ENCODE peak calls at places on chromosomes 13 and 19, in five cellular contexts. G is cardiac septum; N is effector memory CD8-positive, alpha-beta T cell; S is DMS 273 treated with DMSO at 0.1 percent for 48 hours; F is stimulated activated CD4-positive, alpha-beta T cell treated with anti-CD3 and anti-CD28 coated beads, Interleukin-2, amount 100 ng/mL, for 48 hours. A is an unnamed sample.

GRCh38 chr13:51980918-51981317 is 30.3 kb downstream of the ATP7B start:
- DNase-seq in S (no peak), G (no peak), F (no peak), N (no peak), A (no peak)

GRCh38 chr19:6215701-6216235 is 64.0 kb downstream of the MLLT1 start:
- DNase-seq in S (no peak), N (no peak), F (no peak), G (peak), A (no peak)

GRCh38 chr19:1087813-1088418 is 7.3 kb downstream of the POLR2E start:
- DNase-seq in S (no peak), G (peak), N (no peak), F (no peak), A (no peak)

GRCh38 chr13:22162889-22163288 is 492.0 kb downstream of the FGF9 start:
- DNase-seq in G (no peak), F (no peak), S (no peak), N (no peak), A (no peak)

GRCh38 chr19:4371898-4372629 is 28.3 kb downstream of the SH3GL1 start:
- DNase-seq in G (no peak), N (no peak), S (no peak), F (no peak), A (no peak)

GRCh38 chr13:101109005-101109404 is 307.3 kb downstream of the NALCN start:
- DNase-seq in S (no peak), N (no peak), G (no peak), F (no peak), A (no peak)

GRCh38 chr13:33016414-33017409 is at the start of gene KL:
- DNase-seq in N (no peak), G (peak), F (no peak), S (no peak), A (peak)

GRCh38 chr13:47033216-47033615 is 136.4 kb upstream of the HTR2A start:
- DNase-seq in F (no peak), G (no peak), N (no peak), S (no peak), A (no peak)

GRCh38 chr19:21940684-21941083 is 70.1 kb downstream of the ZNF208 start:
- DNase-seq in F (no peak), N (no peak), S (no peak), G (no peak), A (no peak)

GRCh38 chr19:43425567-43426392 is 11.1 kb downstream of the TEX101 start:
- DNase-seq in S (peak), F (no peak), N (no peak), G (no peak), A (peak)

GRCh38 chr19:6273701-6274601 is 5.8 kb downstream of the MLLT1 start:
- DNase-seq in S (no peak), F (no peak), N (no peak), G (peak), A (peak)

GRCh38 chr19:47067215-47067847 is 18.9 kb upstream of the TMEM160 start:
- DNase-seq in G (no peak), F (no peak), N (no peak), S (no peak), A (no peak)

GRCh38 chr19:28500982-28501633 is 711.8 kb downstream of the UQCRFS1 start:
- DNase-seq in F (no peak), N (no peak), S (no peak), G (no peak), A (no peak)

GRCh38 chr13:95188128-95188527 is 113.1 kb downstream of the ABCC4 start:
- DNase-seq in S (no peak), F (no peak), G (no peak), N (no peak), A (no peak)

GRCh38 chr19:18310118-18310909 is 12.6 kb downstream of the LSM4 start:
- DNase-seq in N (no peak), S (no peak), G (no peak), F (no peak), A (no peak)

GRCh38 chr19:918481-919156 is 1.5 kb downstream of the KISS1R start:
- DNase-seq in S (no peak), F (no peak), N (no peak), G (no peak), A (no peak)

GRCh38 chr19:40466219-40467006 is at the start of gene SPTBN4:
- DNase-seq in G (no peak), S (no peak), N (peak), F (peak), A (peak)

GRCh38 chr13:106034201-106034600 is 501.3 kb downstream of the EFNB2 start:
- DNase-seq in G (no peak), S (no peak), N (no peak), F (no peak), A (no peak)

GRCh38 chr19:8607386-8607785 is 3.1 kb downstream of the ADAMTS10 start:
- DNase-seq in G (no peak), N (no peak), S (no peak), F (no peak), A (no peak)

GRCh38 chr19:3243851-3244700 is 19.6 kb downstream of the CELF5 start:
- DNase-seq in S (no peak), G (no peak), N (no peak), F (peak), A (peak)

GRCh38 chr19:3725640-3726310 is 17.6 kb downstream of the TJP3 start:
- DNase-seq in N (no peak), F (no peak), S (peak), G (no peak), A (no peak)

GRCh38 chr13:90238433-90238832 is 1109.1 kb upstream of the MIR17HG start:
- DNase-seq in F (no peak), N (no peak), G (no peak), S (no peak), A (no peak)

GRCh38 chr13:98022210-98022609 is 68.7 kb downstream of the IPO5 start:
- DNase-seq in G (no peak), S (no peak), F (no peak), N (no peak), A (peak)

GRCh38 chr13:112001571-112001970 is 65.4 kb upstream of the SOX1 start:
- DNase-seq in S (no peak), G (no peak), F (no peak), N (no peak), A (no peak)

GRCh38 chr13:47672982-47673670 is 327.9 kb downstream of the SUCLA2 start:
- DNase-seq in F (no peak), N (no peak), G (no peak), S (no peak), A (no peak)

GRCh38 chr19:33453207-33453736 is 68.3 kb downstream of the PEPD start:
- DNase-seq in N (no peak), G (no peak), F (no peak), S (no peak), A (no peak)

GRCh38 chr13:32159147-32159869 is 127.7 kb downstream of the FRY start:
- DNase-seq in S (peak), N (no peak), G (no peak), F (no peak), A (no peak)

GRCh38 chr19:39138221-39139211 is 12.9 kb downstream of the PAK4 start:
- DNase-seq in F (no peak), G (no peak), S (no peak), N (no peak), A (no peak)

GRCh38 chr19:1214862-1215731 is 9.5 kb downstream of the STK11 start:
- DNase-seq in N (no peak), F (no peak), S (no peak), G (peak), A (no peak)

GRCh38 chr19:41616785-41617621 is 9.9 kb downstream of the CEACAM4 start:
- DNase-seq in S (no peak), F (no peak), N (no peak), G (no peak), A (peak)

GRCh38 chr19:30060872-30061556 is 119.0 kb downstream of the URI1 start:
- DNase-seq in N (no peak), F (no peak), G (no peak), S (no peak), A (no peak)

GRCh38 chr19:35055715-35056179 is 14.2 kb downstream of the HPN start:
- DNase-seq in G (no peak), F (no peak), S (peak), N (no peak), A (no peak)

GRCh38 chr19:3632739-3633558 is 6.4 kb upstream of the CACTIN start:
- DNase-seq in G (no peak), N (no peak), F (no peak), S (no peak), A (no peak)

GRCh38 chr13:67259208-67259607 is 29.1 kb upstream of the PCDH9 start:
- DNase-seq in F (no peak), G (no peak), N (no peak), S (no peak), A (no peak)

GRCh38 chr19:14416743-14417214 is 2.4 kb downstream of the DDX39A start:
- DNase-seq in F (no peak), G (no peak), N (no peak), S (no peak), A (no peak)

GRCh38 chr19:56538254-56538760 is 441 bp upstream of the ZFP28 start:
- DNase-seq in N (peak), G (peak), S (peak), F (peak), A (peak)

GRCh38 chr13:82294226-82294625 is 1588.0 kb downstream of the SLITRK1 start:
- DNase-seq in G (no peak), N (no peak), F (no peak), S (no peak), A (no peak)

GRCh38 chr13:49652691-49653305 is 24.5 kb downstream of the ARL11 start:
- DNase-seq in G (no peak), S (peak), F (no peak), N (no peak), A (peak)